ENCODE peak calls at places on chromosomes 6 and 20, in eight cellular contexts. L is fibroblast of pulmonary artery, G is AG09319, W is SK-N-SH, S is WTC11, J is natural killer cell, F is choroid plexus epithelial cell, H is foreskin fibroblast. B is an unnamed sample.

GRCh38 chr20:45946149-45946970 is 11.9 kb downstream of the PCIF1 start:
- DNase-seq in L (peak), G (peak), W (no peak), S (no peak), J (peak), F (peak), H (peak), B (no peak)

GRCh38 chr6:147283460-147283859 is 79.2 kb downstream of the STXBP5 start:
- DNase-seq in L (no peak), G (no peak), W (no peak), S (no peak), J (no peak), F (no peak), H (peak), B (no peak)

GRCh38 chr6:126422912-126423311 is 83.0 kb downstream of the CENPW start:
- DNase-seq in L (peak), G (no peak), W (no peak), S (no peak), J (no peak), F (no peak), H (no peak), B (no peak)

GRCh38 chr6:107353773-107354382 is 105.5 kb downstream of the PDSS2 start:
- DNase-seq in L (no peak), G (no peak), W (no peak), S (no peak), J (no peak), F (peak), H (no peak), B (no peak)

GRCh38 chr6:119284861-119285521 is 64.6 kb downstream of the MAN1A1 start:
- DNase-seq in L (no peak), G (no peak), W (no peak), S (peak), J (no peak), F (peak), H (no peak), B (no peak)

GRCh38 chr6:36268478-36269248 is 1.2 kb upstream of the PNPLA1 start:
- DNase-seq in L (peak), G (no peak), W (no peak), S (no peak), J (no peak), F (peak), H (peak), B (no peak)

GRCh38 chr6:146700078-146700686 is 101.4 kb downstream of the ADGB start:
- DNase-seq in L (peak), G (peak), W (peak), S (peak), J (no peak), F (peak), H (peak), B (peak)

GRCh38 chr6:97947841-97948240 is 664.8 kb upstream of the MMS22L start:
- DNase-seq in L (peak), G (no peak), W (peak), S (no peak), J (no peak), F (peak), H (peak), B (no peak)

GRCh38 chr6:89281779-89282246 is 33.3 kb downstream of the GABRR2 start:
- DNase-seq in L (peak), G (no peak), W (peak), S (peak), J (no peak), F (peak), H (peak), B (no peak)
- TF ChIP-seq CTCF in L (peak), G (peak), W (peak), S (peak), J (no peak), F (peak), H (peak), B (peak)

DNA sequence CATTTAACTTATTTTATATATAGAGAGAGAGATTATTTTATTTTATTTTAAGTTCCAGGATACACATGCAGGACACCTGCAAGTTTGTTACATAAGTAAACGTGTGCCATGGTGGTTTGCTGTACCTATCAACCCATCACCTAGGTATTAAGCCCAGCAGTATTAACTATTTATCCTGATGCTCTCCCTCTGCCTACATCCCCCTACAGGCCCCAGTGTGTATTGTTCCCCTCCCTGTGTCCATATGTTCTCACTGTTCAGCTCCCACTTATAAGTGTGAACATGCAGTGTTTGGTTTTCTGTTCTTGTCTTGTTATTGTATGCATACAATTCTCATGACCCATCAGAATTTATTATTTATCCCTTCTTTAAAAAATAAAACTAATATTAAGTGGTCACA is 34.6 kb downstream of the FKBP1C start:
- DNase-seq in L (no peak), G (no peak), W (no peak), S (peak), J (no peak), F (no peak), H (no peak), B (no peak)
- TF ChIP-seq CTCF in L (no peak), G (no peak), W (peak), S (peak), J (no peak), F (no peak), H (no peak), B (peak)

GRCh38 chr20:59178983-59179595 is 15.5 kb downstream of the ZNF831 start:
- DNase-seq in L (no peak), G (no peak), W (no peak), S (no peak), J (no peak), F (no peak), H (no peak), B (no peak)
- TF ChIP-seq CTCF in L (no peak), G (no peak), W (no peak), S (no peak), J (no peak), F (no peak), H (no peak), B (no peak)

DNA sequence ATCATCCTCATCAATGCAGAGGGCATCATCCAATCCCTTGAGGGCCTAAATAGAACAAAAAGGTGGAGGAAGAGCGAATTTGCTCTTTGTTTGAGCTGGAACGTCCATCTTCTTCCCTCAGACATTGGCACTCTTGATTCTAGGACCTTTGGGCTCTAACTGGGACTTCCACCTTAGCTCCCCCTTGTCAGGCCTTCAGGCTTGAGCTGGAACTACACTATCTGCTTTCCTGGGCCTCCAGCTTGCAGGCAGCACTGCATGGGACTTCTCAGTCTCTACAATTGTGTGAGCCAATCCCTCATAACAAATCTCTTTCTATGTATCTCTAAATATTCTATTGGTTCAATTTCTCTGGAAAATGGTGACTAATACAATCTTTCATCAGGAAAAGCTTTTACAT is 155.4 kb downstream of the MCHR2 start:
- DNase-seq in L (no peak), G (no peak), W (no peak), S (no peak), J (no peak), F (no peak), H (no peak), B (no peak)
- TF ChIP-seq CTCF in L (no peak), G (no peak), W (no peak), S (no peak), J (no peak), F (no peak), H (no peak), B (no peak)

GRCh38 chr20:13492001-13492480 is 146.7 kb downstream of the TASP1 start:
- DNase-seq in L (peak), G (peak), W (no peak), S (peak), J (no peak), F (peak), H (peak), B (no peak)
- TF ChIP-seq CTCF in L (peak), G (no peak), W (no peak), S (no peak), J (no peak), F (peak), H (no peak), B (peak)

DNA sequence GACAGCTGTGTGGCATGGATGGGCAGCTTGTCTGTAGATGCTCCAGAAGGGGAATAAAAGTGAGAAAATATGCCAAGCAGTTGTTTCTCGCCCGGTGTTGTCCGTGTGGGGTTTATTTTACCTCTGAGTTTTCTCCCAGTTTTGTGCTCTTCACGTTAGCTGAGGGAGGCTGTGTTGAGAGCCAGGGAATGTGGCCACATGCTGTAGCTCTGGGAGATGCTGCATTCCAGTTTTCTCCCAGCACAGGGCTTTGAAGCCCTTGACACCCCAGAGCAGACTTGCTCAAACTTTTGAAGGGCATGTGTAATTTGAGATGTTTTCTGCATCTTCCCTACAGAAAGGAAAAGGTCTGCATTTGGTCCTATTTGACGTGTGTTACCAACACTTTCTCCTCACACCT is 67.7 kb downstream of the RREB1 start:
- DNase-seq in L (no peak), G (no peak), W (no peak), S (no peak), J (no peak), F (peak), H (peak), B (no peak)
- TF ChIP-seq CTCF in L (no peak), G (no peak), W (no peak), S (no peak), J (no peak), F (no peak), H (no peak), B (no peak)

GRCh38 chr6:112010328-112010727 is 43.6 kb upstream of the CCN6 start:
- DNase-seq in L (no peak), G (no peak), W (no peak), S (no peak), J (no peak), F (no peak), H (no peak), B (no peak)
- TF ChIP-seq CTCF in L (no peak), G (no peak), W (peak), S (no peak), J (no peak), F (peak), H (no peak), B (no peak)

B was measured in progenitor cell of endocrine pancreas.